ENCODE peak calls at places on chromosomes 2 and 18, in seven cellular contexts. One of them, this sample, is unnamed.

GRCh38 chr2:31002510-31002909 is 135.7 kb downstream of the GALNT14 start:
- DNase-seq in hypothalamus: no peak
- DNase-seq in CD4-positive, alpha-beta T cell: no peak
- DNase-seq in endodermal cell: no peak
- DNase-seq in endothelial cell of umbilical vein: no peak
- DNase-seq in amygdala: no peak
- DNase-seq in H7: no peak
- DNase-seq in this sample: no peak

GRCh38 chr18:79764131-79764530 is 33.6 kb upstream of the KCNG2 start:
- DNase-seq in H7: no peak
- DNase-seq in endodermal cell: peak
- DNase-seq in CD4-positive, alpha-beta T cell: no peak
- DNase-seq in hypothalamus: no peak
- DNase-seq in amygdala: no peak
- DNase-seq in endothelial cell of umbilical vein: no peak
- DNase-seq in this sample: no peak

GRCh38 chr18:75839041-75839440 is 411.5 kb upstream of the SMIM21 start:
- DNase-seq in CD4-positive, alpha-beta T cell: no peak
- DNase-seq in H7: no peak
- DNase-seq in hypothalamus: no peak
- DNase-seq in endothelial cell of umbilical vein: no peak
- DNase-seq in endodermal cell: peak
- DNase-seq in amygdala: no peak
- DNase-seq in this sample: no peak

GRCh38 chr2:31523871-31524492 is 56.8 kb downstream of the SRD5A2 start:
- DNase-seq in amygdala: peak
- DNase-seq in H7: peak
- DNase-seq in hypothalamus: no peak
- DNase-seq in CD4-positive, alpha-beta T cell: peak
- DNase-seq in endodermal cell: peak
- DNase-seq in endothelial cell of umbilical vein: peak
- DNase-seq in this sample: peak

GRCh38 chr2:96832401-96832750 is 11.4 kb downstream of the ANKRD23 start:
- DNase-seq in hypothalamus: no peak
- DNase-seq in endothelial cell of umbilical vein: no peak
- DNase-seq in amygdala: no peak
- DNase-seq in CD4-positive, alpha-beta T cell: no peak
- DNase-seq in endodermal cell: no peak
- DNase-seq in H7: no peak
- DNase-seq in this sample: no peak

GRCh38 chr2:124877065-124877671 is 852.1 kb downstream of the CNTNAP5 start:
- DNase-seq in endothelial cell of umbilical vein: no peak
- DNase-seq in H7: no peak
- DNase-seq in endodermal cell: no peak
- DNase-seq in amygdala: no peak
- DNase-seq in hypothalamus: no peak
- DNase-seq in CD4-positive, alpha-beta T cell: no peak
- DNase-seq in this sample: no peak

GRCh38 chr2:143551946-143552655 is 422.9 kb downstream of the ARHGAP15 start:
- DNase-seq in amygdala: no peak
- DNase-seq in endothelial cell of umbilical vein: no peak
- DNase-seq in CD4-positive, alpha-beta T cell: no peak
- DNase-seq in H7: no peak
- DNase-seq in endodermal cell: no peak
- DNase-seq in hypothalamus: no peak
- DNase-seq in this sample: no peak

GRCh38 chr2:126981476-126981875 is 82.8 kb downstream of the TEX51 start:
- DNase-seq in endothelial cell of umbilical vein: no peak
- DNase-seq in CD4-positive, alpha-beta T cell: no peak
- DNase-seq in endodermal cell: no peak
- DNase-seq in hypothalamus: no peak
- DNase-seq in H7: no peak
- DNase-seq in amygdala: no peak
- DNase-seq in this sample: no peak

GRCh38 chr2:145012214-145012670 is 492.3 kb upstream of the ZEB2 start:
- DNase-seq in CD4-positive, alpha-beta T cell: no peak
- DNase-seq in endodermal cell: no peak
- DNase-seq in amygdala: no peak
- DNase-seq in endothelial cell of umbilical vein: peak
- DNase-seq in hypothalamus: no peak
- DNase-seq in H7: no peak
- DNase-seq in this sample: peak

GRCh38 chr2:231296401-231296800 is 98.0 kb downstream of the ARMC9 start:
- DNase-seq in endothelial cell of umbilical vein: no peak
- DNase-seq in amygdala: no peak
- DNase-seq in hypothalamus: no peak
- DNase-seq in endodermal cell: no peak
- DNase-seq in CD4-positive, alpha-beta T cell: no peak
- DNase-seq in H7: no peak
- DNase-seq in this sample: no peak

GRCh38 chr2:147530033-147530432 is 314.8 kb upstream of the ACVR2A start:
- DNase-seq in endothelial cell of umbilical vein: no peak
- DNase-seq in CD4-positive, alpha-beta T cell: no peak
- DNase-seq in endodermal cell: no peak
- DNase-seq in hypothalamus: no peak
- DNase-seq in H7: no peak
- DNase-seq in amygdala: no peak
- DNase-seq in this sample: no peak

GRCh38 chr2:64924178-64924934 is 64.8 kb upstream of the SLC1A4 start:
- DNase-seq in hypothalamus: no peak
- DNase-seq in endodermal cell: no peak
- DNase-seq in H7: no peak
- DNase-seq in amygdala: no peak
- DNase-seq in CD4-positive, alpha-beta T cell: no peak
- DNase-seq in endothelial cell of umbilical vein: no peak
- DNase-seq in this sample: no peak

GRCh38 chr2:41998789-41999470 is 48.9 kb upstream of the PKDCC start:
- DNase-seq in hypothalamus: no peak
- DNase-seq in CD4-positive, alpha-beta T cell: no peak
- DNase-seq in amygdala: no peak
- DNase-seq in endothelial cell of umbilical vein: no peak
- DNase-seq in endodermal cell: no peak
- DNase-seq in H7: no peak
- DNase-seq in this sample: no peak

GRCh38 chr18:2792395-2792794 is 54.4 kb upstream of the EMILIN2 start:
- DNase-seq in endodermal cell: no peak
- DNase-seq in hypothalamus: no peak
- DNase-seq in CD4-positive, alpha-beta T cell: no peak
- DNase-seq in endothelial cell of umbilical vein: no peak
- DNase-seq in amygdala: no peak
- DNase-seq in H7: no peak
- DNase-seq in this sample: no peak

This sample was measured in dermis blood vessel endothelial cell.